ENCODE peak calls at places on chromosome 13, in five cellular contexts. S is GM23338; Z is HCT116; D is activated B cell treated with CpG ODN at 0.5 μM for 24 hours; E is natural killer cell treated with Interleukin-12 subunit alpha and Interleukin-12 subunit beta and Interleukin-15 and Interleukin-18, amount 100 ng/mL, for 72 hours. I is an unnamed sample.

GRCh38 chr13:73765651-73766384 is 368.4 kb downstream of the KLF12 start:
- ATAC-seq in S (peak), Z (no peak), D (peak), E (peak), I (no peak)

GRCh38 chr13:50693755-50694154 is 149.7 kb downstream of the DLEU7 start:
- ATAC-seq in S (peak), Z (no peak), D (no peak), E (no peak), I (no peak)

GRCh38 chr13:95547531-95548167 is 4.9 kb upstream of the CLDN10 start:
- ATAC-seq in S (no peak), Z (no peak), D (no peak), E (no peak), I (no peak)

GRCh38 chr13:99496322-99497142 is 4.7 kb upstream of the TM9SF2 start:
- ATAC-seq in S (no peak), Z (no peak), D (peak), E (peak), I (peak)

GRCh38 chr13:113898391-113898790 is 34.5 kb upstream of the GAS6 start:
- ATAC-seq in S (no peak), Z (no peak), D (no peak), E (no peak), I (no peak)

GRCh38 chr13:95745289-95745688 is 68.3 kb downstream of the DNAJC3 start:
- ATAC-seq in S (peak), Z (peak), D (no peak), E (no peak), I (no peak)

GRCh38 chr13:105083986-105084385 is 1451.5 kb downstream of the EFNB2 start:
- ATAC-seq in S (no peak), Z (no peak), D (no peak), E (no peak), I (no peak)

GRCh38 chr13:40483601-40484000 is 182.8 kb downstream of the FOXO1 start:
- ATAC-seq in S (no peak), Z (no peak), D (no peak), E (no peak), I (no peak)

GRCh38 chr13:40333238-40333637 is 333.2 kb downstream of the FOXO1 start:
- ATAC-seq in S (no peak), Z (no peak), D (no peak), E (no peak), I (peak)

GRCh38 chr13:50318887-50319286 is 303.6 kb downstream of the KCNRG start:
- ATAC-seq in S (no peak), Z (no peak), D (no peak), E (no peak), I (no peak)

GRCh38 chr13:52010890-52011689 is at the start of gene ATP7B:
- ATAC-seq in S (peak), Z (peak), D (no peak), E (no peak), I (peak)

GRCh38 chr13:74765955-74766354 is 631.8 kb upstream of the KLF12 start:
- ATAC-seq in S (no peak), Z (no peak), D (no peak), E (no peak), I (no peak)